ENCODE peak calls at places on chromosomes 11 and 22, in eight cellular contexts. V, G, U, B, O, X, Y and Q are unnamed samples.

GRCh38 chr22:49670610-49671330 is 156.9 kb downstream of the BRD1 start:
- DNase-seq in V (no peak), G (peak), U (no peak), B (no peak), O (no peak), X (no peak), Y (no peak), Q (no peak)

GRCh38 chr22:46633334-46633890 is 13.2 kb downstream of the GRAMD4 start:
- DNase-seq in V (no peak), G (no peak), U (no peak), B (no peak), O (no peak), X (no peak), Y (no peak), Q (no peak)

GRCh38 chr11:13602844-13603243 is 65.6 kb upstream of the FAR1 start:
- DNase-seq in V (no peak), G (no peak), U (no peak), B (no peak), O (no peak), X (no peak), Y (no peak), Q (no peak)

GRCh38 chr11:17978553-17979287 is 34.1 kb downstream of the SERGEF start:
- DNase-seq in V (peak), G (peak), U (peak), B (peak), O (peak), X (peak), Y (peak), Q (peak)

GRCh38 chr22:38080847-38081635 is 2.9 kb downstream of the SLC16A8 start:
- DNase-seq in V (no peak), G (no peak), U (peak), B (peak), O (no peak), X (peak), Y (peak), Q (peak)

GRCh38 chr22:31343235-31344191 is 2.6 kb downstream of the PATZ1 start:
- DNase-seq in V (peak), G (peak), U (peak), B (no peak), O (no peak), X (peak), Y (no peak), Q (peak)

GRCh38 chr22:24894220-24894975 is 52.1 kb downstream of the LHFPL7 start:
- DNase-seq in V (peak), G (peak), U (peak), B (peak), O (peak), X (peak), Y (peak), Q (peak)

GRCh38 chr11:32056445-32056844 is 34.4 kb upstream of the RCN1 start:
- DNase-seq in V (no peak), G (no peak), U (no peak), B (peak), O (peak), X (no peak), Y (peak), Q (peak)

GRCh38 chr22:45997077-45997774 is 20.3 kb upstream of the WNT7B start:
- DNase-seq in V (peak), G (peak), U (peak), B (peak), O (peak), X (peak), Y (peak), Q (peak)

GRCh38 chr22:50726643-50727340 is 11.2 kb upstream of the ACR start:
- DNase-seq in V (no peak), G (no peak), U (no peak), B (no peak), O (no peak), X (no peak), Y (no peak), Q (no peak)

GRCh38 chr11:96393753-96394348 is 4.0 kb downstream of the JRKL start:
- DNase-seq in V (no peak), G (no peak), U (peak), B (peak), O (peak), X (no peak), Y (peak), Q (peak)

GRCh38 chr11:843818-844692 is 1.4 kb downstream of the TSPAN4 start:
- DNase-seq in V (peak), G (no peak), U (peak), B (peak), O (peak), X (peak), Y (peak), Q (peak)

GRCh38 chr22:27222178-27222577 is 564.8 kb downstream of the MIAT start:
- DNase-seq in V (no peak), G (no peak), U (no peak), B (no peak), O (no peak), X (no peak), Y (no peak), Q (no peak)

GRCh38 chr22:33105501-33105911 is 47.3 kb upstream of the SYN3 start:
- DNase-seq in V (no peak), G (no peak), U (peak), B (peak), O (no peak), X (no peak), Y (peak), Q (peak)

GRCh38 chr22:29480512-29481264 is 670 bp downstream of the NEFH start:
- DNase-seq in V (peak), G (no peak), U (peak), B (peak), O (peak), X (peak), Y (peak), Q (peak)

GRCh38 chr11:71962428-71963038 is 33.7 kb downstream of the RNF121 start:
- DNase-seq in V (no peak), G (no peak), U (no peak), B (peak), O (no peak), X (no peak), Y (peak), Q (peak)

GRCh38 chr11:78170413-78170812 is 18.0 kb downstream of the KCTD21 start:
- DNase-seq in V (no peak), G (no peak), U (no peak), B (no peak), O (no peak), X (no peak), Y (no peak), Q (no peak)

GRCh38 chr11:108819957-108820356 is 155.1 kb downstream of the DDX10 start:
- DNase-seq in V (no peak), G (no peak), U (no peak), B (no peak), O (no peak), X (no peak), Y (no peak), Q (no peak)

GRCh38 chr11:96114178-96115070 is 190.5 kb upstream of the MTMR2 start:
- DNase-seq in V (no peak), G (peak), U (no peak), B (no peak), O (no peak), X (no peak), Y (peak), Q (no peak)

GRCh38 chr11:105244157-105244820 is 104.7 kb upstream of the CARD18 start:
- DNase-seq in V (peak), G (no peak), U (peak), B (peak), O (peak), X (no peak), Y (peak), Q (peak)

GRCh38 chr11:128715691-128716153 is 21.9 kb downstream of the FLI1 start:
- DNase-seq in V (no peak), G (no peak), U (no peak), B (peak), O (peak), X (no peak), Y (peak), Q (peak)

GRCh38 chr11:2699185-2699530 is 636 bp downstream of the KCNQ1OT1 start:
- DNase-seq in V (no peak), G (no peak), U (no peak), B (no peak), O (no peak), X (peak), Y (no peak), Q (no peak)

GRCh38 chr11:2890466-2891241 is 5.1 kb upstream of the CDKN1C start:
- DNase-seq in V (no peak), G (no peak), U (peak), B (peak), O (no peak), X (peak), Y (no peak), Q (no peak)

GRCh38 chr11:129950319-129951034 is 52.2 kb downstream of the PRDM10 start:
- DNase-seq in V (no peak), G (no peak), U (peak), B (peak), O (peak), X (no peak), Y (peak), Q (peak)

GRCh38 chr22:49960967-49961600 is 512 bp downstream of the PIM3 start:
- DNase-seq in V (peak), G (peak), U (peak), B (no peak), O (no peak), X (peak), Y (no peak), Q (peak)

GRCh38 chr11:66651011-66651410 is 12.5 kb downstream of the RBM4 start:
- DNase-seq in V (no peak), G (no peak), U (no peak), B (peak), O (no peak), X (no peak), Y (no peak), Q (peak)

GRCh38 chr22:37193629-37194191 is 5.7 kb upstream of the C1QTNF6 start:
- DNase-seq in V (no peak), G (no peak), U (no peak), B (peak), O (no peak), X (peak), Y (no peak), Q (peak)

GRCh38 chr22:32623943-32624342 is 149.3 kb downstream of the FBXO7 start:
- DNase-seq in V (no peak), G (no peak), U (peak), B (peak), O (peak), X (peak), Y (peak), Q (peak)

GRCh38 chr11:107770546-107770945 is 58.7 kb upstream of the SLN start:
- DNase-seq in V (peak), G (no peak), U (peak), B (peak), O (no peak), X (no peak), Y (no peak), Q (peak)

GRCh38 chr11:10727259-10727851 is 23.7 kb upstream of the CTR9 start:
- DNase-seq in V (no peak), G (no peak), U (peak), B (peak), O (no peak), X (no peak), Y (no peak), Q (peak)

GRCh38 chr22:40753114-40753513 is 66.0 kb downstream of the SLC25A17 start:
- DNase-seq in V (no peak), G (no peak), U (no peak), B (no peak), O (no peak), X (no peak), Y (no peak), Q (no peak)

GRCh38 chr11:13883589-13883988 is 78.9 kb upstream of the SPON1 start:
- DNase-seq in V (no peak), G (no peak), U (no peak), B (no peak), O (no peak), X (no peak), Y (no peak), Q (no peak)

GRCh38 chr11:1563697-1564534 is 8.2 kb downstream of the DUSP8 start:
- DNase-seq in V (no peak), G (no peak), U (no peak), B (no peak), O (no peak), X (no peak), Y (no peak), Q (no peak)

GRCh38 chr11:134475951-134476350 is 63.9 kb upstream of the B3GAT1 start:
- DNase-seq in V (no peak), G (no peak), U (no peak), B (no peak), O (no peak), X (no peak), Y (no peak), Q (no peak)

GRCh38 chr11:19055016-19055415 is 5.5 kb downstream of the MRGPRX2 start:
- DNase-seq in V (no peak), G (no peak), U (no peak), B (peak), O (no peak), X (no peak), Y (no peak), Q (no peak)

GRCh38 chr11:5004429-5005274 is 10.0 kb downstream of the OR51L1 start:
- DNase-seq in V (no peak), G (peak), U (peak), B (peak), O (peak), X (peak), Y (peak), Q (peak)

DNA sequence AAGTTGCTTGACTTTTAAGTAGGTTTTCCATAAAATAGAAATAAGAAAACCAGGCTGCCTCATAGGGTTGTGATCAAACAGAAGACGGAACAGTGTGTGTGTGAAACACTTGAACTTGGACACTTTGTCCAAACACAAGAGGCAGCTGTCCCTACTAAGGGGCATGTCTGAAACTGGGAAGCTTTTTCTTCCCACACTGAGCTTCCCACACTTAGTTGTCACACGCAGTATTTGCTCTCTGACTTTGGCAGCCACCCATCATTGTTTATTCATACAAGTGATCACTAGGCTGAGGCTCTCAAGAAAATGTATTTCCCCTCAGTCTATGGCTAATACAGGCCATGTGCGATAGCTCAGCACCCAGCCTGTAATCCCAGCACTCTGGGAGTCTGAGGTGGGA is 1.2 kb upstream of the C11orf91 start:
- DNase-seq in V (peak), G (no peak), U (no peak), B (peak), O (no peak), X (no peak), Y (peak), Q (peak)
- H3K4me3 ChIP-seq in V (peak), G (no peak), U (no peak), B (peak), O (no peak), X (no peak), Y (no peak), Q (peak)

DNA sequence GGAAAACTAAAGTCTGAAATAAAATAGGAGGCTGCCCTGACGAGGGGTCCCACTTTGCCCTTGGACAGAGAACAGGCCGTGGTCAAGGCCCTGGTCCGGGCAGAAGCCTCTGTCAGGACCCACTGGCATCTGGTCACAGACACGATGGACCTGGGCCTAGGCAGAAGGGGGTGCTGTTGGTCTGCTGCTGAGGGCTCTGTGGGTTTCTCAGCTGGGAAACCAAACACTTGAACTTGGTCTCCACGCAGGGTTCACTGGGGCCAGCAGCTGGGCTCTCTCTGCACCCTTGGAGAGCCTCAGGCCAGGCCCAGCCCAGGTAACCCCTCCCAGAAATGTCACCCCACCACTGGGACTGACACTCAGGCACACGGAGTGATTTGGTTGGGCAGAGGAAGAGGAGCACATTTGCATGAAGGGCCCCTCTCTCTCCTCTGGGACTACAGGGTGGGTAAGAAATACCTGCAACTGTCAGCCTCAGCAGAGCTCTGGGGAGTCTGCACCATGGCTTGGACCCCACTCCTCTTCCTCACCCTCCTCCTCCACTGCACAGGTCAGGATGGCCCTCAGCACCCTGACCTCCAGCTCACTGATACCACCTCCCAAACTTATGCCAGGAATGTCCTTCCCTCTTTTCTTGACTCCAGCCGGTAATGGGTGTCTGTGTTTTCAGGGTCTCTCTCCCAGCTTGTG is 48.1 kb upstream of the TOP3B start:
- DNase-seq in V (no peak), G (peak), U (peak), B (no peak), O (no peak), X (no peak), Y (peak), Q (no peak)
- TF ChIP-seq CTCF in V (no peak), G (peak), U (peak), B (peak), O (peak), X (no peak), Y (peak), Q (no peak)

DNA sequence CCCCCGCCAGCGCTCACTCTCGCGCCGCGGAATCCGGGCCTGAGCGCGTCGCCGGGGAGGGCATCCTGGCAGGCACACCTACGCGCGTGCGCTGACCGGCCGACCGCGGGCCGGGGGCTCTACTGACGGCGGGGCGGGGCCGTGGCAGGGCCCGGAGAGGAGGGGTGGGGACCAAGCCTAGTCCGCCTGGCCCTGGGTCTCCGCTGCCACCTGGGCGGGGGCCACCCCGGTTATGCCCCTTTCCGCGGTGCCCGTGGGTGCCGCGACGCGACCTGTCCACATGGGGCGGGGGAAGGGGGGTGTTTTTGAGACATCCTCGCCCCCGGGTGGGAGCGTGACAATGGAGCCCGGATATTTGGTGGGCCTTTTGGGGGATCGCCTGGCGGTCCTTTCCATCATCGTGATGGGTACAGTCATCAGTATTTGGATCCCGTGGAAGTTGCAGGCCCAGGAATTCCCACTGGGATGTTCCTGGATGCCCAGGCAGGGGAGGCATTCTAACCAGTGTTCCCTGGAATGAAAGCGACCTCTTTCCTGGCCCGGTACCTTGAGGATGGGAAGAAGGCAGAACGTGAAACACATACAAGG is 2.2 kb downstream of the NCAM1 start:
- DNase-seq in V (no peak), G (no peak), U (peak), B (no peak), O (no peak), X (no peak), Y (no peak), Q (no peak)
- H3K4me3 ChIP-seq in V (no peak), G (peak), U (peak), B (no peak), O (peak), X (peak), Y (peak), Q (peak)

GRCh38 chr11:39374963-39375698 is 2084.3 kb downstream of the LRRC4C start:
- DNase-seq in V (no peak), G (no peak), U (peak), B (peak), O (peak), X (no peak), Y (peak), Q (peak)
- TF ChIP-seq CTCF in V (peak), G (peak), U (peak), B (peak), O (peak), X (peak), Y (peak), Q (peak)

DNA sequence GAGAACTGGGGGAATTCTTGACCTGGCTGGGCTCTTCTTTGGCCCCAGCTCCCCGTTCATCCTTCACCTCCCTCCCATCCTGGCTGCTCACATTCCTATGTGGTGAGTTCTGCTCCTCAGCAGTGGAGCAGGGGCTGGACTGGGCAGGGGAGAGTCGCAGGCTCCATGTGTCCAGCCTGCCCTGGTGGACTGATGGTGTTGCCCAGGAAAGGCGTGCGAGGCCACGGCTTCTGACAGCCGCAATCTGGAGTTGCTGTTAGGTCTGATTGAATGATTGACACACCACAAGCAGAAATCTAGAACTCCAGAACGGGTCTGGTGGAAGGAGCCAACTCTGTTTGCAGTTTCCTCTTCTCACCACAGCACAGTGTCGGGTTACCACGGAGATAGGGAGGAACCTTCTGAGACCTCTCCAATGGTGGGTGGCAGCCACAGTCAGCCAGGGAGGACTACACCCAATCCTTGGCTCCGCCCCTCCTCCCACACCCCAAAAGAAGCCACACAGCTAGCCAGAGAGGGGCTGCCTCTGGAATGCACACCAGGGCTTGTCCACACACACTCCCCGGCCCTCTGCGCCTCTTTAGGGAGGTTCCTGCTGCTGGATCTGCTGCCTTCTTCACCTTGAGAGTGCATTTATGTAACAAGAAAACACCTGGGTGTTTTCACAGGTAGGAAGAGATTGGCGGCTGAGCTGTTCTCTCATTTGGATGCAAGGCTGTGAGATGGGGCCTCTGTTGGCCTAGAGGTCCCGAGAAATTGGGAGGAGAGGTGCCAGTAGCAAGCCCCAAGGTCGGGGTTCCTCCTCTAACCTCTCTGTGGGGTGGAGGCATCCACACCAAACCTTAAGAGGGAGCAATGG is 56.4 kb upstream of the CD44 start:
- DNase-seq in V (peak), G (no peak), U (peak), B (peak), O (peak), X (peak), Y (peak), Q (peak)
- H3K4me3 ChIP-seq in V (peak), G (no peak), U (no peak), B (no peak), O (no peak), X (no peak), Y (peak), Q (peak)

DNA sequence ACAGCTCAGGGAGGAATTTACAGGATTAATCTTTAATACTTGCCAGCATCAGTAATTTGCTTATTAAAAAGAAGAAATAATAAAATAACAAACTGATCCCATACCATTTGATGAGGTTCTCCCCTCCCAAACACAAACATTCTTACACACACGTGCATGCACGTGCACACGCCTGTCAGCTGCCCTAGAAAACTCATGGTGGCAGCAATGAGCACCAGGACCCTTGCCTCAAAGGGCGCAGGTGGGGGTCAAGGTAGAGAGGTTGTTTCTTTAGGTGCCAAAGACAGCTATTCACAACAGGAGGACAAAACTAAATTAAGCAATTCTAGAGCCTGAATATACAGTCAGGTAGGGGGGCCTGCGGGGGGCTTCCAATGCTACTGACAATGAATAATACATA is 219.3 kb downstream of the BUD13 start:
- DNase-seq in V (no peak), G (no peak), U (no peak), B (no peak), O (no peak), X (no peak), Y (no peak), Q (no peak)
- TF ChIP-seq CTCF in V (no peak), G (peak), U (no peak), B (no peak), O (no peak), X (no peak), Y (no peak), Q (no peak)